ENCODE peak calls at places on chromosomes 11 and 22, in seven cellular contexts. F, V, I, J, L, T and Z are unnamed samples.

GRCh38 chr22:36986242-36986821 is 32.9 kb downstream of the TST start:
- DNase-seq in L (peak; percentile 48), F (peak; percentile 87), V (no peak), I (no peak), T (no peak), J (no peak), Z (no peak)

GRCh38 chr11:119728226-119728626 is 774 bp downstream of the NECTIN1 start:
- DNase-seq in V (no peak), J (no peak), I (no peak), L (no peak), F (no peak), T (no peak), Z (peak; percentile 88)

GRCh38 chr11:73404048-73404447 is 27.8 kb downstream of the RELT start:
- DNase-seq in J (peak; percentile 28), F (peak; percentile 68), I (peak; percentile 74), L (peak; percentile 70), T (peak; percentile 84), V (no peak), Z (peak; percentile 82)

GRCh38 chr11:61007971-61008896 is 36.8 kb downstream of the CD6 start:
- DNase-seq in I (no peak), T (peak; percentile 47), J (no peak), L (no peak), F (peak; percentile 93), V (no peak), Z (no peak)

GRCh38 chr11:87173185-87174039 is 135.7 kb downstream of the TMEM135 start:
- DNase-seq in L (no peak), V (no peak), T (no peak), J (peak; percentile 56), F (no peak), I (peak; percentile 19), Z (no peak)

GRCh38 chr11:34773826-34774225 is 142.4 kb downstream of the APIP start:
- DNase-seq in J (no peak), L (no peak), F (no peak), T (no peak), I (no peak), V (no peak), Z (peak; percentile 38)

GRCh38 chr11:117458275-117459120 is 130.8 kb downstream of the CEP164 start:
- DNase-seq in I (no peak), T (no peak), F (no peak), V (no peak), L (no peak), J (no peak), Z (no peak)

GRCh38 chr11:1310315-1310687 is 869 bp upstream of the TOLLIP start:
- DNase-seq in V (no peak), F (no peak), T (no peak), L (no peak), J (no peak), I (no peak), Z (no peak)

GRCh38 chr11:134150195-134150903 is 73.4 kb downstream of the NCAPD3 start:
- DNase-seq in F (no peak), T (no peak), J (no peak), I (no peak), L (no peak), V (no peak), Z (no peak)

GRCh38 chr11:15826826-15827225 is 529.5 kb downstream of the SOX6 start:
- DNase-seq in L (peak; percentile 58), V (no peak), F (peak; percentile 97), I (no peak), J (peak; percentile 4), T (peak; percentile 63), Z (no peak)

GRCh38 chr22:21448627-21449416 is 18.4 kb upstream of the TMEM191C start:
- DNase-seq in J (no peak), V (no peak), I (no peak), L (peak; percentile 55), F (no peak), T (no peak), Z (no peak)

GRCh38 chr11:34624069-34624468 is 3.2 kb downstream of the EHF start:
- DNase-seq in T (no peak), V (peak; percentile 38), L (no peak), F (no peak), J (no peak), I (no peak), Z (peak; percentile 93)

GRCh38 chr11:2672553-2673249 is 27.1 kb downstream of the KCNQ1OT1 start:
- DNase-seq in L (no peak), J (no peak), T (no peak), V (no peak), I (no peak), F (peak; percentile 28), Z (no peak)
- TF ChIP-seq JUND in L (no peak), J (no peak), T (no peak), V (no peak), I (no peak), F (no peak), Z (no peak)

GRCh38 chr11:130980463-130980862 is 64.2 kb upstream of the SNX19 start:
- DNase-seq in I (no peak), F (no peak), V (no peak), T (no peak), L (no peak), J (no peak), Z (no peak)

DNA sequence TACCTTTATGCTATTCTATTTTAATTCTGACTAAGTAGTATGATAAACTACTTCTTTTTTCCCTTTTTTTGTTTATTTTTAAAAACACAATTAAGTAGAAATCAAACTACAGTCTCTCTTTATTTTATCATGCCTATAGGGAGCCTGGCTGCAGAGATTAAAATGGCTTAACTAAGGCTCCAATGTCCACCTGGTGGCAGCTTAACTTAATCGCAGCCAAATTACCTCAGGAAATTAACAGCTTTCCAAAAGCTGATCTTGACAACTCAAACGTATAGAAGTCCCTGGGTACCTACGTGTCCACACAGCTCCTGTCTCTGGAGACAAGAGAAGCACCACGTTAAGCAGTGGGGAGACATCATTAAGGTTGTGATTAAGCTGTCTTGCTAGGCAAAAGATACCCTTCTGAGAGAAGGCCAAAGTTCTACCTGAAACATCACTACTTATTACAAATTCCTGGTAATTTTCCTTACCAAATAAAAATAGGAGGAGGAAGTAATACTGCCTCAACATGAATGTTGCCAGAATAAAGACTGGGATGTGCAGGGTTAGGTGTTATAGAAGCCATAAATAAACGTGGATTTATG is 63.2 kb upstream of the SNX19 start:
- DNase-seq in T (peak; percentile 8), I (no peak), J (no peak), F (no peak), L (peak; percentile 3), V (no peak), Z (peak; percentile 55)
- TF ChIP-seq JUND in T (no peak), I (no peak), J (no peak), F (no peak), L (no peak), V (no peak), Z (no peak)

DNA sequence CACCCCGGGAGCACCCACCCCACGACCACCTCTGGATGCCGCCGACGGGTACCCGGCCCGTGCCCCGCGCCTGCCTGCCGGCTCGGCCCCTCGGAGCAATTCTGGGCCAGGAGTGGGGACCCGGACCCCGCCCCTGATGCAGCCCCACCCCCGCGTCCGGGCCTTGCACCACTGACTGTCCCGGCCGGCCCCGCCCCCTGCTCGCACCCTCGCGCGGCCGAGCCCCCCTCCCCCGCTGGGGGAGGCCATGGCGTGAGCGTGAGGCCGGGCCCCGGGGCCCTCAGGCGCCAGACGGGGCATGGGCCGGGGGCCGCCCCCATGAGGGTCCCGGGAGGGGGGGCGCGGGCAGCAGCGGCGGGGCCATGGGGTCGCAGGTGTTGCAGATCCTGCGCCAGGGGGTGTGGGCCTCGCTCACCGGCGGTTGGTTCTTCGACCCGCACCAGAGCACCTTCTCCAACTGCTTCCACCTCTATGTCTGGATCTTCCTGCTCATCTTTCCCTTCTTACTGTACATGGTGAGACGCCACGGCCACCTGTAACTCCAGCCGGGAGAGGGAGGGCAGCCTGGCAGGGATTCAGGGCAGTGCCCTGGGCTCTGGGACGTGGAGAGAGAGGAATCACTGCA is 486 bp downstream of the PCNX3 start:
- DNase-seq in I (peak; percentile 47), F (no peak), V (no peak), T (peak; percentile 89), J (no peak), L (peak; percentile 81), Z (peak; percentile 70)
- TF ChIP-seq JUND in I (peak; percentile 13), F (no peak), V (no peak), T (no peak), J (no peak), L (no peak), Z (no peak)

DNA sequence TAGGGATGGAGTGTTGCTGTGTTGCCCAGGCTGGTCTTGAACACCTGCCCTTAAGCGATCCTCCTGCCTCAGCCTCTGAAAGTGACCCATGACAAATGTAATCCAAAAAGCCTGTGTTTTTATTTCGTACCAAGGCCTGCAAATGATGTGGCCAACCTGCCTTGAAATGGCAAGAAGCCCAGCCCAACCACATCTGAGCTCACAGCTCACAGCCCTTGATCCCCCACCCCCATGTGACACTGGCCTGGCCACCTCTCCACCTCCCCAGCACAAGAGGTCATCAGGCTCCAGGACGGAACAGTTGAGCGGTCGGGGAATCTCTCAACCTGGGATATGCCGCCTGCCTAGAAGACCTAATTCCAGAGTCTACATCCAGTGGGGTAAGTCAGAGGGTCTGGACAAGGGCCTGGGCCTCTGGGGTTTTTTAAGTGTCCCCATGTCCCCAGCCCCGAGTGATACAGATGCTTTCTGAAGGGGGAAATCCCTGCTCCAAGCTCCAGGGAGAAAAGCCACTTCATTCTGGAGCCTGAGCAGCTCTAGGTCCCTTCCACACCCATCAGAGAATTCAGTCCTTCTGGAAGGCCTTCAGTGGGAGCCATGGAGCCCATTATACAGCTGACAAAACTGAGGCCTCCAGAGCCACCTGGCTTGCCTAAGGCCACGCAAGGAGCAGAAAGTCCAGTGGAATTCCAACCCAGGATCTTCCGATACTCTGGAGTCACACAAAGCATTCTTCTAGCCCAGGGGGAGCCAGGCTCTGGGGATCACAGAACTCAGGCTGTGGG is 70.7 kb downstream of the MN1 start:
- DNase-seq in L (no peak), F (no peak), T (no peak), V (no peak), J (no peak), I (no peak), Z (no peak)
- TF ChIP-seq JUND in L (no peak), F (no peak), T (no peak), V (no peak), J (no peak), I (no peak), Z (no peak)

DNA sequence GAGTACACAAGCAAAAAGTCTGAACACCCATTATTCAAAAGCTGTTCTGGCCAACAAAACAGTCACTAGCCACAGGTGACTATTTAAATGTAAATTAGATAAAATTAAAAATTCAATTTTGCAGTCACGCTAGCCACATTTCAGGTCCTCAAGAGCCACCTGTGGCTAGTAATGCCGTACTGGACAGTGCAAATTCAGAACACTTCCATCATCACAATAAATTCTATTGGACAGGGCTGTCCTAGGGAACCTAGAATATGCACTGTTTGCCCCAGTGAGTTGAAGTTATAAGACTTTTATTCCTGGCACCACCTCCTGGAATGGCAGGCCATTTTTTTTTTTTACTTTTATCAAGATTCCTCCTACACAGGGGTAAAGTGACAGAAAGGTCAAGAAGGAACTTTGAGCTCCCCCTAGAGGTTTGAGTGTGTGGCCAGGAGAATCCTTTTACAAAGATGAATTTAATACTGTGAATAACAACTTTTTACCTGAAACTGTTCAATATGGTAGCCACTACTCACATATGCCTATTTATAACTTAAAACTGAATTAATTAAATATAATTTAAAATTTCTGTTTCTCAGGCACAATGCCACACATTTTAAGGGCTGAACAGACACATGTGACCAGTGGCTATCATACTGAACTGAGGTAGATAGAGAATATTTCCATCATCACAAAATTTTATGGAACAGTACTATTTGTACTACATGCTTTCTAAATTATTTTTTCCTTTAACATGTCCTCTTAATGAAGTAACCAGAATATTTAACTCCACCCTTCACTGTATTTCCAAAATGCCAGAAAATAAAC is 6.5 kb downstream of the MSANTD2 start:
- DNase-seq in T (peak; percentile 52), I (peak; percentile 51), F (no peak), V (no peak), L (peak; percentile 76), J (peak; percentile 43), Z (peak; percentile 76)
- TF ChIP-seq JUND in T (no peak), I (no peak), F (no peak), V (no peak), L (no peak), J (no peak), Z (no peak)

GRCh38 chr11:57248780-57249383 is 11.8 kb upstream of the APLNR start:
- DNase-seq in J (peak; percentile 27), L (peak; percentile 85), I (peak; percentile 45), V (no peak), F (peak; percentile 85), T (peak; percentile 82), Z (peak; percentile 61)
- TF ChIP-seq JUND in J (no peak), L (peak; percentile 13), I (no peak), V (no peak), F (no peak), T (no peak), Z (no peak)